ENCODE peak calls at places on chromosomes 1 and 21, in ten cellular contexts. A is cardiac muscle cell, Z is GM20000, Q is OCI-LY7, H is esophagus squamous epithelium, N is AG04450, W is omental fat pad, B is RWPE1, J is psoas muscle, D is DND-41. E is an unnamed sample.

GRCh38 chr1:50970508-50970885 is 452 bp downstream of the CDKN2C start:
- DNase-seq in A (no peak), Z (no peak), Q (no peak), H (no peak), N (no peak), W (no peak), B (no peak), J (no peak), D (no peak), E (no peak)

GRCh38 chr1:26161408-26162219 is 2.7 kb downstream of the FAM110D start:
- DNase-seq in A (peak), Z (peak), Q (no peak), H (no peak), N (no peak), W (no peak), B (peak), J (peak), D (no peak), E (no peak)

GRCh38 chr1:244636488-244637259 is 16.3 kb upstream of the DESI2 start:
- DNase-seq in A (no peak), Z (no peak), Q (no peak), H (no peak), N (no peak), W (no peak), B (no peak), J (no peak), D (no peak), E (no peak)

GRCh38 chr1:192489748-192490147 is 85.8 kb upstream of the RGS1 start:
- DNase-seq in A (peak), Z (no peak), Q (peak), H (no peak), N (peak), W (no peak), B (peak), J (peak), D (peak), E (peak)

GRCh38 chr1:73593379-73593778 is 604.6 kb downstream of the LRRIQ3 start:
- DNase-seq in A (peak), Z (no peak), Q (no peak), H (no peak), N (peak), W (no peak), B (peak), J (no peak), D (no peak), E (no peak)

GRCh38 chr1:50378757-50379156 is 44.5 kb downstream of the DMRTA2 start:
- DNase-seq in A (no peak), Z (no peak), Q (no peak), H (no peak), N (no peak), W (no peak), B (no peak), J (no peak), D (no peak), E (no peak)

GRCh38 chr1:207298666-207299065 is 22.8 kb upstream of the CD55 start:
- DNase-seq in A (no peak), Z (no peak), Q (no peak), H (no peak), N (no peak), W (no peak), B (no peak), J (no peak), D (no peak), E (no peak)

GRCh38 chr1:87362834-87363426 is 34.2 kb downstream of the LMO4 start:
- DNase-seq in A (peak), Z (no peak), Q (no peak), H (no peak), N (peak), W (no peak), B (no peak), J (no peak), D (no peak), E (no peak)

GRCh38 chr1:81509619-81510018 is 291.1 kb upstream of the ADGRL2 start:
- DNase-seq in A (no peak), Z (no peak), Q (no peak), H (no peak), N (no peak), W (no peak), B (peak), J (no peak), D (no peak), E (no peak)

GRCh38 chr21:45517249-45518065 is 24.8 kb downstream of the SLC19A1 start:
- DNase-seq in A (peak), Z (peak), Q (no peak), H (no peak), N (no peak), W (no peak), B (no peak), J (peak), D (no peak), E (no peak)

GRCh38 chr1:230169454-230170152 is 102.6 kb downstream of the GALNT2 start:
- DNase-seq in A (no peak), Z (no peak), Q (peak), H (no peak), N (no peak), W (no peak), B (no peak), J (no peak), D (no peak), E (no peak)

GRCh38 chr1:108512239-108513071 is 47.4 kb upstream of the EEIG2 start:
- DNase-seq in A (peak), Z (no peak), Q (peak), H (no peak), N (peak), W (no peak), B (peak), J (no peak), D (no peak), E (no peak)

GRCh38 chr1:182122265-182122664 is 60.8 kb upstream of the ZNF648 start:
- DNase-seq in A (no peak), Z (no peak), Q (no peak), H (no peak), N (no peak), W (no peak), B (no peak), J (no peak), D (no peak), E (no peak)

GRCh38 chr1:204858381-204858821 is 12.3 kb upstream of the NFASC start:
- DNase-seq in A (no peak), Z (no peak), Q (no peak), H (no peak), N (no peak), W (no peak), B (peak), J (no peak), D (no peak), E (no peak)

GRCh38 chr1:40711465-40712404 is 20.2 kb downstream of the NFYC start:
- DNase-seq in A (peak), Z (no peak), Q (peak), H (no peak), N (no peak), W (no peak), B (peak), J (no peak), D (no peak), E (no peak)

GRCh38 chr1:18649713-18650370 is 19.2 kb downstream of the PAX7 start:
- DNase-seq in A (peak), Z (no peak), Q (no peak), H (no peak), N (no peak), W (no peak), B (no peak), J (no peak), D (no peak), E (no peak)

GRCh38 chr1:167221126-167221803 is 579 bp downstream of the POU2F1 start:
- DNase-seq in A (peak), Z (peak), Q (no peak), H (no peak), N (no peak), W (no peak), B (no peak), J (peak), D (peak), E (no peak)

GRCh38 chr1:162070094-162070748 is 730 bp downstream of the NOS1AP start:
- DNase-seq in A (no peak), Z (no peak), Q (no peak), H (no peak), N (no peak), W (no peak), B (peak), J (peak), D (no peak), E (no peak)

GRCh38 chr1:159981351-159982055 is 27.5 kb upstream of the SLAMF9 start:
- DNase-seq in A (no peak), Z (no peak), Q (no peak), H (no peak), N (no peak), W (no peak), B (no peak), J (no peak), D (no peak), E (no peak)

GRCh38 chr1:61341426-61341825 is 259.1 kb downstream of the NFIA start:
- DNase-seq in A (no peak), Z (no peak), Q (no peak), H (no peak), N (no peak), W (no peak), B (no peak), J (no peak), D (no peak), E (no peak)

GRCh38 chr1:205993068-205993467 is 10.1 kb downstream of the RAB7B start:
- DNase-seq in A (no peak), Z (no peak), Q (no peak), H (no peak), N (no peak), W (no peak), B (no peak), J (no peak), D (no peak), E (no peak)

GRCh38 chr1:20551161-20551560 is 1.2 kb upstream of the FAM43B start:
- DNase-seq in A (peak), Z (no peak), Q (no peak), H (no peak), N (no peak), W (no peak), B (no peak), J (no peak), D (no peak), E (no peak)

GRCh38 chr1:60670313-60670712 is 412.0 kb upstream of the NFIA start:
- DNase-seq in A (no peak), Z (no peak), Q (no peak), H (no peak), N (no peak), W (no peak), B (no peak), J (no peak), D (no peak), E (no peak)

GRCh38 chr1:172002725-172003345 is 161.5 kb downstream of the DNM3 start:
- DNase-seq in A (peak), Z (peak), Q (peak), H (no peak), N (peak), W (no peak), B (peak), J (no peak), D (peak), E (no peak)

GRCh38 chr1:85047472-85048295 is 616 bp downstream of the MCOLN3 start:
- DNase-seq in A (no peak), Z (peak), Q (no peak), H (no peak), N (no peak), W (no peak), B (peak), J (no peak), D (no peak), E (no peak)

GRCh38 chr1:224178894-224179293 is 4.1 kb upstream of the DEGS1 start:
- DNase-seq in A (no peak), Z (no peak), Q (no peak), H (no peak), N (no peak), W (no peak), B (no peak), J (no peak), D (no peak), E (no peak)

GRCh38 chr1:6171546-6172124 is 8.5 kb downstream of the CHD5 start:
- DNase-seq in A (no peak), Z (no peak), Q (peak), H (no peak), N (no peak), W (no peak), B (no peak), J (no peak), D (no peak), E (no peak)

GRCh38 chr1:211557894-211558625 is 20.9 kb downstream of the SLC30A1 start:
- DNase-seq in A (no peak), Z (no peak), Q (no peak), H (no peak), N (no peak), W (no peak), B (no peak), J (no peak), D (no peak), E (no peak)

GRCh38 chr1:150561830-150562367 is 12.7 kb downstream of the ADAMTSL4 start:
- DNase-seq in A (peak), Z (peak), Q (peak), H (peak), N (peak), W (no peak), B (peak), J (peak), D (peak), E (peak)

GRCh38 chr1:216447898-216448568 is 24.8 kb upstream of the USH2A start:
- DNase-seq in A (no peak), Z (no peak), Q (no peak), H (no peak), N (no peak), W (no peak), B (peak), J (no peak), D (no peak), E (no peak)

GRCh38 chr1:115829947-115830346 is 11.0 kb downstream of the NHLH2 start:
- DNase-seq in A (no peak), Z (no peak), Q (no peak), H (no peak), N (no peak), W (no peak), B (no peak), J (no peak), D (no peak), E (no peak)

GRCh38 chr1:228393268-228393699 is 13.4 kb downstream of the TRIM11 start:
- DNase-seq in A (peak), Z (no peak), Q (peak), H (no peak), N (peak), W (no peak), B (no peak), J (peak), D (no peak), E (no peak)

GRCh38 chr1:240635466-240636256 is 23.7 kb upstream of the GREM2 start:
- DNase-seq in A (no peak), Z (no peak), Q (no peak), H (no peak), N (no peak), W (no peak), B (no peak), J (no peak), D (no peak), E (peak)

GRCh38 chr1:89358287-89358893 is 5.5 kb upstream of the GBP6 start:
- DNase-seq in A (peak), Z (peak), Q (peak), H (peak), N (peak), W (peak), B (peak), J (peak), D (peak), E (peak)

GRCh38 chr21:40852563-40852962 is 5.6 kb upstream of the DSCAM start:
- DNase-seq in A (no peak), Z (no peak), Q (no peak), H (no peak), N (no peak), W (no peak), B (no peak), J (no peak), D (no peak), E (no peak)

DNA sequence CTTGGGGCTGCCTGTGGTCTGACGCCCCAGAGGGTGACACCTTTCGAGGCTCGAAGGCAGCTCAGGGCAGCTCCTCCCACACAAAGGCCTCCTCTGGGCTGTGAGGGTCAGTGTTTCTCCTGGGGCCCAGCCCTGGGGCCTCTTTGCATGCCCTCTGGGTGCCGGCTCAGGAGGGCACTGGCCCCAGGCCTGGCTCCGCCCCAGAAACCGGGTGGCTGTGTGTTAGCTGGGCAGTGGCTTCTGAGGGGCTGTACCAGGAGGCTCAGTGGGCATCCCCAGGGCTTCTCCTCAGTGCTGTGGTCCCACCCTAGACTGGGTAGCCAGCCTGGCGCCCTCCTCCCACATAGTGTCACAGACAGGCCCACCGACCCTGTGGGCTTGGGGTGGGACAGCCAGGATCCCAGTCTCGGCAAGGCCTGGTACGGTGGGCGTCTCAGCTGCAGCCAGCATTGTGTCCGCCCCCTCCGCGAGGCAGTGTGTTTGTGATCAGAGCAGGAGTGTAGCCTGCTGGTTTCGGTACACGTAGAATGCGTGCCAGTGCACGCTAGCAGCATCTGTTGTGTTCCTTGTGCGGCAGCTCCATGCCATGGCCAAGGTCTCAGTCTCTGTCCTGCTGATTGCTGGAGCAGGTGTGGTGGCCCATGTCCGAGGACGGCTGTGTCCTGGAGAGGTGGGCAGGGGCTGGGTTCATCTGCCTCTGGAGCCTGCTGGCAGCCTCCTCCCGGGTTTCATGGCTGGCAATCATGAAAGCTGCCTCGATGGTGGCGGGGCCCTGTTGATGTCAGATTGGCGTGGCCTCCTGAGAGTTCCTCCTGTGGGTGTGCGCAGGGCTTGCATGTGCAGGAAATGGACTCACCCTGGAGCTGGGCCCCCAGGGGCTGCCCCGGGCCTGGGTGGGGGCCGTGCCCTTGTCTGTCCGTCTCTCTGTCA is 28.0 kb downstream of the RRP1 start:
- DNase-seq in A (no peak), Z (no peak), Q (no peak), H (no peak), N (no peak), W (no peak), B (no peak), J (peak), D (no peak), E (no peak)
- TF ChIP-seq CTCF in A (no peak), Z (no peak), Q (no peak), H (no peak), N (no peak), W (no peak), B (no peak), J (no peak), D (no peak), E (no peak)

GRCh38 chr1:231883382-231883781 is 256.8 kb downstream of the DISC1 start:
- DNase-seq in A (no peak), Z (no peak), Q (no peak), H (no peak), N (no peak), W (no peak), B (no peak), J (no peak), D (no peak), E (no peak)
- TF ChIP-seq CTCF in A (no peak), Z (no peak), Q (peak), H (no peak), N (no peak), W (no peak), B (no peak), J (no peak), D (no peak), E (no peak)

DNA sequence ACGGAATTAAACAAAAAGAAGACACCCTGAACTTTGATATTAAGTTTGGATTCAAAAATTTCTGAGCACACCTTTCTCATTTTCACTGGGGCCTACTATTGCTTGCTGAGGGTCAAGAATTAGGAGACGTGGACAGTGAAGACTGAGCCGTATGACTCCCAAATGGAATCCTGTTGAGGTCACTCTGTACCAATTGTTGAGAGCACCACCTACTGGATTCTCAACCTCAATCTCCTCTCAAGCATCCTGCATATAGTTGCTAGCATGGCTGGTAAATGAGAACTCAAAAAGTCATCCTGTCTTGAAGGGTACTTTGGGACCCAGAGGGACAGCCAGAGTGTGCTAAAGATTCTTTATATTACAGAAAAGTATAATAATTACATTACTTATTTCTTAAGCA is 20.2 kb upstream of the MTR start:
- DNase-seq in A (peak), Z (no peak), Q (no peak), H (no peak), N (no peak), W (no peak), B (no peak), J (no peak), D (no peak), E (no peak)
- TF ChIP-seq CTCF in A (peak), Z (peak), Q (peak), H (no peak), N (peak), W (no peak), B (no peak), J (peak), D (peak), E (peak)

DNA sequence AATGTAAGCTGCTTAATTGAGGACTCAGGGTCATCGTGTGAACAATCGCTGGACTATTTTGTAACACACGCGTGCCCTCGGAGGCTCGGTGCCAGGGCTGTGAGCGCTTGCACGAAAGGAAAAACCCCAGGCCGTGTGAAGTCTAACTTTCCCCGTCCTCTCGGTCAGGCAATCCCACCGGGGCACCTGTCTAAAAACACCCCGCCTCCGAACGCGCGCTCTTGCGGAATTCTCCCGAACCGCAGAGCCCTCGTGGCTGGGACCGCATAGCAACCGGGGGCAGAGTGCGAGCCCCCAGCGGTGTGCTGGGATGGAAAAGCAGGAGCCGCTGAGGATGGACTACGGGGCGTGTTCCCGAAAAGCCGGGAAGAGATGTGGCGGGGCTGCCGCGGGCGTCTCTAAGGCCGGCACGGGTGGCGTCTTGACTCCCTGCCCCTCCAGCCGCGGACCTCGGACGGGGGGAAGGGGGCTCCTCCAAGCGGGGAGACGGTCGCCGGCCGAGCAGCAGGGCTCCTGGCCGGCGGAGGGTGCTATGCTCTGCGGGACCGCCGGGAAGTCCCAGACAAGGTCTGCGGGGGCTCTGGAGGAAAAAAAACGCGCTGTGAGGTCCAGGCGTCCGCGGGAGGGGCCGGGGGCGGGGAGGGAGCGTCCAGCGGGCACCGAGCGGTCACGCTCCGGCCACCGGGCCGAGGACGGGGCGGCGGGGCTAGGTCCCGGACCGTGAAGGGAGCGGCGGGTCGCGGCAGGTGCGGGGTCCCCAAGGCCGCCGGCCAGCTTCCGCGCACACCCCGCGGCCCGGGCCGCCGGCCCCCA is 936 bp downstream of the ZBTB21 start:
- DNase-seq in A (peak), Z (peak), Q (peak), H (no peak), N (no peak), W (peak), B (peak), J (peak), D (peak), E (no peak)
- TF ChIP-seq CTCF in A (no peak), Z (peak), Q (peak), H (no peak), N (peak), W (no peak), B (peak), J (peak), D (peak), E (no peak)

GRCh38 chr1:13764533-13764932 is 64.5 kb downstream of the PRDM2 start:
- DNase-seq in A (peak), Z (no peak), Q (no peak), H (no peak), N (no peak), W (no peak), B (no peak), J (no peak), D (no peak), E (no peak)
- TF ChIP-seq CTCF in A (peak), Z (no peak), Q (no peak), H (no peak), N (peak), W (no peak), B (no peak), J (no peak), D (no peak), E (no peak)

GRCh38 chr21:23160914-23161313 is 2162.7 kb downstream of the NCAM2 start:
- DNase-seq in A (no peak), Z (no peak), Q (no peak), H (no peak), N (no peak), W (no peak), B (no peak), J (no peak), D (no peak), E (no peak)
- TF ChIP-seq CTCF in A (no peak), Z (no peak), Q (no peak), H (no peak), N (no peak), W (no peak), B (no peak), J (no peak), D (peak), E (no peak)

GRCh38 chr21:18636897-18637296 is 233.3 kb upstream of the TMPRSS15 start:
- DNase-seq in A (no peak), Z (no peak), Q (no peak), H (no peak), N (no peak), W (no peak), B (no peak), J (no peak), D (no peak), E (no peak)
- TF ChIP-seq CTCF in A (no peak), Z (no peak), Q (no peak), H (no peak), N (no peak), W (no peak), B (no peak), J (no peak), D (no peak), E (no peak)